ENCODE peak calls at places on chromosomes 6 and 20, in four cellular contexts. P is GM12878, F is K562, A is HepG2. Y is an unnamed sample. For H3K79me2, the result is how much of the 10 kb centered on the place peaks cover.

GRCh38 chr6:20932284-20932683 is 398.0 kb downstream of the CDKAL1 start:
- DNase-seq in F (no peak), A (no peak), P (no peak), Y (peak)

GRCh38 chr6:15372932-15373331 is 127.1 kb downstream of the JARID2 start:
- DNase-seq in F (no peak), P (no peak), A (no peak), Y (no peak)

GRCh38 chr6:89928604-89929003 is 34.3 kb downstream of the GJA10 start:
- DNase-seq in F (no peak), P (no peak), A (no peak), Y (no peak)

GRCh38 chr20:45823949-45824835 is 2.9 kb downstream of the TNNC2 start:
- DNase-seq in P (no peak), A (peak), F (no peak), Y (peak)

GRCh38 chr6:168883410-168884049 is 370.1 kb downstream of the THBS2 start:
- DNase-seq in P (no peak), F (no peak), A (no peak), Y (no peak)

GRCh38 chr6:1724124-1724523 is 114.4 kb downstream of the FOXC1 start:
- DNase-seq in F (no peak), P (no peak), A (no peak), Y (peak)

GRCh38 chr6:29547573-29547972 is 12.0 kb downstream of the UBD start:
- DNase-seq in F (no peak), A (no peak), P (no peak), Y (no peak)

GRCh38 chr20:3786665-3787639 is at the start of gene CENPB:
- DNase-seq in P (no peak), F (peak), A (peak), Y (peak)

GRCh38 chr20:62149532-62150235 is 6.1 kb downstream of the SS18L1 start:
- DNase-seq in A (peak), P (no peak), F (no peak), Y (peak)

GRCh38 chr6:40477246-40478126 is 109.7 kb downstream of the LRFN2 start:
- DNase-seq in F (no peak), A (no peak), P (no peak), Y (peak)

GRCh38 chr6:43993881-43994523 is 133.2 kb downstream of the MRPL14 start:
- DNase-seq in F (no peak), A (no peak), P (no peak), Y (no peak)

GRCh38 chr6:28977351-28978136 is 27.6 kb downstream of the ZNF311 start:
- DNase-seq in A (no peak), F (no peak), P (no peak), Y (peak)

GRCh38 chr6:142400495-142400894 is 98.7 kb downstream of the ADGRG6 start:
- DNase-seq in A (no peak), P (no peak), F (peak), Y (peak)

GRCh38 chr6:29759457-29759856 is 36.2 kb downstream of the HLA-F start:
- DNase-seq in F (no peak), A (no peak), P (no peak), Y (peak)

GRCh38 chr6:101666256-101666655 is 272.7 kb downstream of the GRIK2 start:
- DNase-seq in F (no peak), A (peak), P (no peak), Y (no peak)

GRCh38 chr6:142871910-142872331 is 73.1 kb downstream of the HIVEP2 start:
- DNase-seq in F (no peak), A (peak), P (no peak), Y (no peak)

GRCh38 chr6:26223677-26224546 is 136.7 kb downstream of the HFE start:
- DNase-seq in P (peak), F (no peak), A (peak), Y (peak)

GRCh38 chr6:109449789-109450673 is 5.5 kb downstream of the MICAL1 start:
- DNase-seq in F (no peak), A (no peak), P (no peak), Y (no peak)

GRCh38 chr6:12420626-12421025 is 130.5 kb downstream of the EDN1 start:
- DNase-seq in P (no peak), A (no peak), F (no peak), Y (no peak)

GRCh38 chr6:64409948-64410347 is 774.3 kb downstream of the PHF3 start:
- DNase-seq in P (no peak), F (no peak), A (no peak), Y (no peak)

GRCh38 chr20:39939241-39939865 is 749.7 kb downstream of the MAFB start:
- DNase-seq in F (no peak), A (no peak), P (no peak), Y (no peak)

GRCh38 chr6:38612386-38612965 is 27.3 kb downstream of the BTBD9 start:
- DNase-seq in A (no peak), F (no peak), P (no peak), Y (no peak)

GRCh38 chr20:24948939-24949679 is at the start of gene CST7:
- DNase-seq in A (no peak), P (peak), F (no peak), Y (no peak)

GRCh38 chr20:38055294-38055693 is 21.7 kb downstream of the RPRD1B start:
- DNase-seq in P (no peak), F (no peak), A (no peak), Y (no peak)

GRCh38 chr20:62662422-62662821 is 20.1 kb downstream of the SLCO4A1 start:
- DNase-seq in A (no peak), P (no peak), F (no peak), Y (no peak)

GRCh38 chr20:2521369-2522305 is 12.9 kb upstream of the ZNF343 start:
- DNase-seq in F (peak), A (peak), P (no peak), Y (peak)

GRCh38 chr6:36216559-36216958 is 20.0 kb downstream of the BRPF3 start:
- DNase-seq in P (no peak), F (no peak), A (no peak), Y (no peak)

GRCh38 chr6:130742282-130742681 is 84.9 kb upstream of the SMLR1 start:
- DNase-seq in F (no peak), P (no peak), A (no peak), Y (no peak)

GRCh38 chr6:159819098-159819497 is 19.0 kb downstream of the PNLDC1 start:
- DNase-seq in F (no peak), A (no peak), P (no peak), Y (no peak)

GRCh38 chr6:165478581-165478980 is 169.2 kb upstream of the C6orf118 start:
- DNase-seq in F (no peak), A (no peak), P (no peak), Y (peak)

GRCh38 chr6:145836170-145836569 is 21.6 kb upstream of the FBXO30 start:
- DNase-seq in P (no peak), A (no peak), F (no peak), Y (peak)

GRCh38 chr6:498795-499231 is 107.3 kb downstream of the IRF4 start:
- DNase-seq in P (peak), F (no peak), A (no peak), Y (no peak)

GRCh38 chr6:28215425-28215824 is 9.7 kb upstream of the ZSCAN9 start:
- DNase-seq in P (no peak), F (peak), A (no peak), Y (peak)

GRCh38 chr6:166119116-166119911 is 48.3 kb downstream of the TBXT start:
- DNase-seq in A (no peak), F (no peak), P (no peak), Y (no peak)

GRCh38 chr6:6738108-6738507 is 149.6 kb downstream of the LY86 start:
- DNase-seq in F (no peak), A (no peak), P (no peak), Y (no peak)

GRCh38 chr6:101114703-101115102 is 233.6 kb upstream of the ASCC3 start:
- DNase-seq in P (no peak), F (no peak), A (peak), Y (peak)

GRCh38 chr6:89430563-89430962 is 2.4 kb upstream of the ANKRD6 start:
- DNase-seq in P (no peak), F (no peak), A (no peak), Y (peak)

GRCh38 chr6:109486068-109486467 is 3.0 kb upstream of the ZBTB24 start:
- DNase-seq in F (no peak), A (peak), P (no peak), Y (no peak)

GRCh38 chr6:165181951-165182414 is 127.4 kb downstream of the C6orf118 start:
- DNase-seq in A (no peak), F (no peak), P (no peak), Y (peak)

GRCh38 chr6:6843057-6843627 is 254.6 kb downstream of the LY86 start:
- DNase-seq in P (no peak), A (no peak), F (no peak), Y (no peak)

GRCh38 chr6:157667211-157668033 is 155.6 kb upstream of the SNX9 start:
- DNase-seq in P (peak), A (peak), F (peak), Y (peak)
- TF ChIP-seq JUNB in P (no peak), A (peak), F (no peak), Y (no peak)

GRCh38 chr6:4812068-4812467 is 35.9 kb downstream of the CDYL start:
- DNase-seq in F (no peak), P (no peak), A (no peak), Y (no peak)
- H3K79me2 ChIP-seq in F (half or more), P (half or more), A (half or more), Y (half or more)

GRCh38 chr20:23147964-23148720 is 62.0 kb upstream of the CD93 start:
- DNase-seq in A (peak), F (peak), P (peak), Y (no peak)
- H2AFZ ChIP-seq in A (peak), F (peak), P (peak), Y (no peak)

GRCh38 chr6:42257614-42258013 is 40.0 kb upstream of the MRPS10 start:
- DNase-seq in F (no peak), P (no peak), A (no peak), Y (peak)

GRCh38 chr6:42260972-42261371 is 43.3 kb upstream of the MRPS10 start:
- DNase-seq in F (peak), P (no peak), A (no peak), Y (peak)

GRCh38 chr6:42259286-42259685 is 41.6 kb upstream of the MRPS10 start:
- DNase-seq in P (no peak), F (no peak), A (no peak), Y (no peak)

GRCh38 chr6:42259841-42260395 is 42.3 kb upstream of the MRPS10 start:
- DNase-seq in A (no peak), F (no peak), P (no peak), Y (no peak)

GRCh38 chr6:42260424-42260888 is 42.8 kb upstream of the MRPS10 start:
- DNase-seq in P (no peak), F (peak), A (peak), Y (peak)
- TF ChIP-seq JUNB in P (no peak), F (no peak), A (no peak), Y (no peak)

GRCh38 chr6:47521966-47522365 is 44.4 kb downstream of the CD2AP start:
- DNase-seq in F (no peak), P (no peak), A (no peak), Y (no peak)

GRCh38 chr6:47524136-47524840 is 46.7 kb downstream of the CD2AP start:
- DNase-seq in P (no peak), F (peak), A (no peak), Y (peak)

GRCh38 chr6:47525330-47526057 is 47.9 kb downstream of the CD2AP start:
- DNase-seq in P (no peak), F (no peak), A (no peak), Y (no peak)

GRCh38 chr6:47529734-47530133 is 52.1 kb downstream of the CD2AP start:
- DNase-seq in F (no peak), A (no peak), P (no peak), Y (no peak)

GRCh38 chr6:47527274-47527673 is 49.7 kb downstream of the CD2AP start:
- DNase-seq in A (no peak), P (no peak), F (no peak), Y (no peak)
- H3K79me2 ChIP-seq in A (half or more), P (under half), F (half or more), Y (half or more)

GRCh38 chr6:117547688-117548621 is 54.4 kb downstream of the GOPC start:
- DNase-seq in A (no peak), F (no peak), P (no peak), Y (peak)
- H2AFZ ChIP-seq in A (no peak), F (no peak), P (peak), Y (peak)

GRCh38 chr6:8707956-8708772 is 272.8 kb upstream of the SLC35B3 start:
- DNase-seq in F (no peak), A (peak), P (no peak), Y (peak)
- TF ChIP-seq JUNB in F (no peak), A (no peak), P (no peak), Y (no peak)

GRCh38 chr6:148417045-148417444 is 74.4 kb downstream of the SASH1 start:
- DNase-seq in F (no peak), P (no peak), A (no peak), Y (no peak)

GRCh38 chr6:148415511-148416286 is 73.1 kb downstream of the SASH1 start:
- DNase-seq in P (no peak), A (no peak), F (no peak), Y (no peak)

GRCh38 chr6:148414836-148415235 is 72.2 kb downstream of the SASH1 start:
- DNase-seq in F (no peak), A (no peak), P (no peak), Y (no peak)

GRCh38 chr6:148413321-148414094 is 70.9 kb downstream of the SASH1 start:
- DNase-seq in F (no peak), P (no peak), A (no peak), Y (peak)

GRCh38 chr6:148416309-148416965 is 73.8 kb downstream of the SASH1 start:
- DNase-seq in F (no peak), A (no peak), P (no peak), Y (no peak)
- H3K79me2 ChIP-seq in F (under half), A (under half), P (under half), Y (under half)